ENCODE peak calls at places on chromosome 4, in ten cellular contexts. I is EL; J is anterior cingulate cortex; A is CD4-positive, alpha-beta T cell; T is breast epithelium; V is mesenchymal stem cell; F is H1; N is posterior cingulate gyrus; S is amniotic stem cell; B is cerebellar cortex. E is an unnamed sample.

GRCh38 chr4:14115106-14115505 is 487.6 kb upstream of the BOD1L1 start:
- DNase-seq in S (no peak), A (no peak), F (no peak), I (no peak), B (no peak), V (no peak), T (no peak), N (no peak), J (no peak), E (no peak)

GRCh38 chr4:20474119-20474518 is 222.4 kb downstream of the SLIT2 start:
- DNase-seq in A (no peak), J (no peak), F (no peak), S (no peak), N (no peak), I (peak; percentile 13), V (peak; percentile 35), B (no peak), T (no peak), E (no peak)

GRCh38 chr4:30903493-30903892 is 183.3 kb downstream of the PCDH7 start:
- DNase-seq in I (peak; percentile 12), F (no peak), J (no peak), A (no peak), T (no peak), V (peak; percentile 44), S (no peak), B (no peak), N (no peak), E (no peak)

GRCh38 chr4:15598644-15599043 is 56.5 kb downstream of the FBXL5 start:
- DNase-seq in S (no peak), N (no peak), V (peak; percentile 83), I (peak; percentile 29), A (no peak), F (no peak), J (no peak), B (no peak), T (no peak), E (no peak)

GRCh38 chr4:113112341-113112978 is 63.0 kb downstream of the ANK2 start:
- DNase-seq in N (no peak), A (no peak), V (peak; percentile 0), I (no peak), T (no peak), F (no peak), B (no peak), J (no peak), S (no peak), E (no peak)

GRCh38 chr4:123037809-123038208 is 115.4 kb upstream of the NUDT6 start:
- DNase-seq in V (peak; percentile 32), F (no peak), T (no peak), A (no peak), I (peak; percentile 69), S (no peak), B (no peak), J (no peak), N (no peak), E (no peak)

GRCh38 chr4:109930872-109931271 is 18.2 kb downstream of the EGF start:
- DNase-seq in S (no peak), J (no peak), V (no peak), F (no peak), N (no peak), A (no peak), I (no peak), T (no peak), B (no peak), E (no peak)

GRCh38 chr4:130985371-130985770 is 1889.4 kb downstream of the C4orf33 start:
- DNase-seq in I (no peak), J (no peak), F (no peak), N (no peak), A (no peak), T (no peak), V (no peak), S (no peak), B (no peak), E (no peak)

GRCh38 chr4:182835006-182835740 is 82.0 kb downstream of the DCTD start:
- DNase-seq in B (peak; percentile 9), V (no peak), S (no peak), A (no peak), J (no peak), F (no peak), T (no peak), I (no peak), N (peak; percentile 69), E (no peak)

GRCh38 chr4:23887989-23888388 is 1.9 kb downstream of the PPARGC1A start:
- DNase-seq in B (peak; percentile 68), N (no peak), J (peak; percentile 14), V (no peak), S (no peak), F (no peak), T (no peak), A (no peak), I (no peak), E (no peak)

GRCh38 chr4:112509243-112510190 is 6.5 kb downstream of the NEUROG2 start:
- DNase-seq in V (no peak), T (no peak), S (no peak), N (no peak), A (no peak), J (no peak), I (peak; percentile 45), B (no peak), F (peak; percentile 66), E (no peak)

GRCh38 chr4:70583952-70584834 is 7.9 kb upstream of the AMBN start:
- DNase-seq in A (no peak), B (no peak), T (no peak), N (no peak), V (no peak), S (no peak), I (peak; percentile 7), J (no peak), F (no peak), E (no peak)

GRCh38 chr4:157405070-157405469 is 184.5 kb downstream of the GRIA2 start:
- DNase-seq in V (no peak), B (no peak), T (no peak), I (no peak), A (no peak), N (no peak), F (no peak), S (no peak), J (no peak), E (no peak)

GRCh38 chr4:167645358-167645757 is 411.1 kb upstream of the SPOCK3 start:
- DNase-seq in B (no peak), V (no peak), T (no peak), A (no peak), N (no peak), S (no peak), F (no peak), I (no peak), J (no peak), E (no peak)

GRCh38 chr4:173420324-173420752 is 21.4 kb upstream of the SCRG1 start:
- DNase-seq in A (no peak), V (peak; percentile 56), S (no peak), J (no peak), T (no peak), F (no peak), I (peak; percentile 19), B (peak; percentile 51), N (no peak), E (no peak)

GRCh38 chr4:142960134-142960533 is 114.0 kb upstream of the INPP4B start:
- DNase-seq in I (no peak), A (no peak), J (no peak), N (no peak), B (peak; percentile 3), S (no peak), F (no peak), V (no peak), T (no peak), E (no peak)

GRCh38 chr4:2295535-2296442 is 33.9 kb upstream of the MXD4 start:
- DNase-seq in B (no peak), S (no peak), N (no peak), F (peak; percentile 43), A (no peak), J (no peak), I (no peak), T (no peak), V (no peak), E (peak; percentile 66)

GRCh38 chr4:140131663-140132229 is 22.2 kb downstream of the MAML3 start:
- DNase-seq in F (no peak), N (no peak), I (no peak), B (no peak), V (no peak), S (no peak), A (no peak), J (no peak), T (no peak), E (no peak)

GRCh38 chr4:108901271-108901670 is 138.4 kb upstream of the ETNPPL start:
- DNase-seq in B (no peak), V (no peak), I (no peak), A (no peak), T (no peak), J (no peak), N (no peak), S (no peak), F (no peak), E (no peak)

GRCh38 chr4:115675721-115676120 is 562.3 kb upstream of the NDST4 start:
- DNase-seq in J (no peak), I (no peak), B (no peak), A (no peak), S (no peak), V (peak; percentile 61), F (no peak), N (no peak), T (no peak), E (no peak)

GRCh38 chr4:140098481-140099132 is 55.4 kb downstream of the MAML3 start:
- DNase-seq in T (no peak), N (no peak), J (no peak), I (peak; percentile 23), B (no peak), S (no peak), A (no peak), F (no peak), V (peak; percentile 55), E (no peak)

GRCh38 chr4:6907658-6908191 is 1.9 kb upstream of the TBC1D14 start:
- DNase-seq in B (no peak), F (peak; percentile 72), I (no peak), S (no peak), A (no peak), J (no peak), T (no peak), N (peak; percentile 94), V (no peak), E (no peak)

GRCh38 chr4:42655248-42655647 is 1.7 kb downstream of the ATP8A1 start:
- DNase-seq in T (no peak), A (no peak), I (no peak), N (no peak), V (no peak), F (no peak), J (no peak), B (no peak), S (no peak), E (no peak)

GRCh38 chr4:170259631-170260153 is 169.9 kb upstream of the AADAT start:
- DNase-seq in V (peak; percentile 93), I (peak; percentile 87), F (peak; percentile 89), B (peak; percentile 86), S (peak; percentile 95), N (peak; percentile 96), J (peak; percentile 41), T (peak; percentile 75), A (no peak), E (peak; percentile 86)

GRCh38 chr4:10926025-10926424 is 241.5 kb upstream of the CLNK start:
- DNase-seq in S (no peak), N (no peak), I (no peak), J (no peak), V (peak; percentile 36), F (no peak), B (peak; percentile 15), T (no peak), A (no peak), E (no peak)

GRCh38 chr4:128381748-128382559 is 94.3 kb upstream of the PGRMC2 start:
- DNase-seq in B (no peak), F (no peak), S (no peak), A (no peak), T (no peak), I (no peak), N (no peak), J (no peak), V (no peak), E (no peak)

GRCh38 chr4:94653095-94653649 is 104.6 kb upstream of the BMPR1B start:
- DNase-seq in V (no peak), F (no peak), N (no peak), I (no peak), J (no peak), T (no peak), S (no peak), B (no peak), A (no peak), E (no peak)

GRCh38 chr4:181820518-181820917 is 422.7 kb upstream of the TENM3 start:
- DNase-seq in B (no peak), T (no peak), J (no peak), F (no peak), N (no peak), S (no peak), V (no peak), I (no peak), A (no peak), E (no peak)

E was measured in type B pancreatic cell.